ENCODE peak calls at places on chromosomes 2 and 18, in six cellular contexts. N, G, V, T, K and H are unnamed samples.

GRCh38 chr2:127389778-127390435 is 2.1 kb upstream of the MAP3K2 start:
- DNase-seq in N (peak; percentile 41), V (peak; percentile 58), G (no peak), K (no peak), T (no peak), H (no peak)

GRCh38 chr2:33215299-33215698 is 261.1 kb upstream of the RASGRP3 start:
- DNase-seq in K (peak; percentile 17), G (no peak), V (no peak), T (no peak), N (peak; percentile 56), H (peak; percentile 83)

GRCh38 chr2:26536371-26537068 is 58.6 kb upstream of the OTOF start:
- DNase-seq in G (no peak), N (peak; percentile 23), V (no peak), T (no peak), K (no peak), H (no peak)

GRCh38 chr2:12201369-12201768 is 454.9 kb downstream of the LPIN1 start:
- DNase-seq in T (no peak), K (no peak), N (no peak), G (no peak), V (no peak), H (no peak)

GRCh38 chr2:69565431-69565839 is 78.1 kb downstream of the AAK1 start:
- DNase-seq in T (no peak), N (peak; percentile 95), V (peak; percentile 57), G (peak; percentile 76), K (peak; percentile 91), H (peak; percentile 53)

GRCh38 chr18:35618703-35619102 is 37.2 kb downstream of the GALNT1 start:
- DNase-seq in G (no peak), K (no peak), V (no peak), N (peak; percentile 53), T (no peak), H (no peak)

GRCh38 chr2:179460530-179460929 is 195.9 kb upstream of the SESTD1 start:
- DNase-seq in N (no peak), V (no peak), K (no peak), T (peak; percentile 95), G (no peak), H (peak; percentile 87)

GRCh38 chr2:113823729-113824595 is 65.9 kb upstream of the ACTR3 start:
- DNase-seq in K (no peak), N (no peak), T (no peak), V (no peak), G (no peak), H (no peak)

GRCh38 chr2:143261986-143262784 is 133.0 kb downstream of the ARHGAP15 start:
- DNase-seq in G (no peak), V (no peak), T (no peak), K (no peak), N (no peak), H (no peak)

GRCh38 chr2:221289846-221290245 is 282.3 kb downstream of the EPHA4 start:
- DNase-seq in G (no peak), V (no peak), N (no peak), K (no peak), T (no peak), H (no peak)

GRCh38 chr2:146940016-146940685 is 904.7 kb upstream of the ACVR2A start:
- DNase-seq in G (no peak), N (no peak), K (no peak), V (no peak), T (no peak), H (no peak)

GRCh38 chr18:32167980-32168379 is 21.9 kb upstream of the MEP1B start:
- DNase-seq in N (no peak), V (no peak), K (no peak), T (no peak), G (no peak), H (peak; percentile 35)

GRCh38 chr2:20091305-20091991 is 40.0 kb upstream of the LAPTM4A start:
- DNase-seq in G (no peak), N (no peak), V (peak; percentile 9), T (peak; percentile 72), K (no peak), H (peak; percentile 71)

GRCh38 chr2:119449526-119449925 is 17.9 kb downstream of the TMEM37 start:
- DNase-seq in T (no peak), K (no peak), V (no peak), G (no peak), N (no peak), H (peak; percentile 30)

GRCh38 chr2:134365356-134365755 is 111.5 kb downstream of the MGAT5 start:
- DNase-seq in V (no peak), G (no peak), T (no peak), N (peak; percentile 62), K (peak; percentile 24), H (peak; percentile 16)

GRCh38 chr2:159246325-159246988 is 40.0 kb downstream of the WDSUB1 start:
- DNase-seq in K (no peak), G (no peak), N (no peak), V (no peak), T (no peak), H (no peak)

GRCh38 chr2:167862787-167863186 is 384.6 kb downstream of the STK39 start:
- DNase-seq in G (no peak), N (no peak), T (peak; percentile 84), V (no peak), K (no peak), H (peak; percentile 21)

GRCh38 chr2:214881647-214882205 is 72.2 kb upstream of the BARD1 start:
- DNase-seq in G (no peak), K (no peak), T (no peak), N (no peak), V (no peak), H (peak; percentile 8)

GRCh38 chr2:43824512-43824911 is 14.1 kb downstream of the ABCG5 start:
- DNase-seq in V (no peak), K (no peak), T (no peak), G (no peak), N (no peak), H (no peak)

GRCh38 chr2:189517847-189518535 is 62.6 kb downstream of the SLC40A1 start:
- DNase-seq in V (no peak), N (no peak), T (peak; percentile 4), G (no peak), K (no peak), H (no peak)

GRCh38 chr2:16640867-16641266 is 24.8 kb downstream of the CYRIA start:
- DNase-seq in T (no peak), K (no peak), V (no peak), N (no peak), G (no peak), H (no peak)

GRCh38 chr2:100125641-100126040 is 16.7 kb downstream of the AFF3 start:
- DNase-seq in V (no peak), K (no peak), N (peak; percentile 41), G (no peak), T (no peak), H (no peak)

GRCh38 chr2:165558832-165559231 is 89.3 kb downstream of the CSRNP3 start:
- DNase-seq in G (no peak), V (no peak), N (no peak), K (no peak), T (no peak), H (no peak)

GRCh38 chr2:218992703-218993344 is 398 bp downstream of the CRYBA2 start:
- DNase-seq in T (no peak), N (peak; percentile 73), G (no peak), V (no peak), K (no peak), H (no peak)

GRCh38 chr18:79687806-79688205 is 8.2 kb downstream of the CTDP1 start:
- DNase-seq in N (peak; percentile 26), G (no peak), T (peak; percentile 48), K (no peak), V (no peak), H (peak; percentile 47)

GRCh38 chr2:84875213-84875560 is 5.7 kb downstream of the TRABD2A start:
- DNase-seq in G (no peak), N (peak; percentile 30), K (no peak), V (no peak), T (no peak), H (no peak)

GRCh38 chr2:84866121-84866520 is 14.8 kb downstream of the TRABD2A start:
- DNase-seq in K (no peak), G (no peak), T (no peak), V (no peak), N (no peak), H (no peak)

GRCh38 chr2:84873350-84873749 is 7.5 kb downstream of the TRABD2A start:
- DNase-seq in T (no peak), V (no peak), N (peak; percentile 6), K (no peak), G (no peak), H (no peak)

GRCh38 chr2:84874381-84875212 is 6.3 kb downstream of the TRABD2A start:
- DNase-seq in G (no peak), V (no peak), T (no peak), N (peak; percentile 13), K (no peak), H (no peak)

GRCh38 chr2:84870306-84870705 is 10.6 kb downstream of the TRABD2A start:
- DNase-seq in N (peak; percentile 54), K (no peak), T (no peak), V (no peak), G (no peak), H (no peak)
- TF ChIP-seq CTCF in N (peak; percentile 46), K (no peak), T (no peak), V (no peak), G (no peak), H (no peak)

DNA sequence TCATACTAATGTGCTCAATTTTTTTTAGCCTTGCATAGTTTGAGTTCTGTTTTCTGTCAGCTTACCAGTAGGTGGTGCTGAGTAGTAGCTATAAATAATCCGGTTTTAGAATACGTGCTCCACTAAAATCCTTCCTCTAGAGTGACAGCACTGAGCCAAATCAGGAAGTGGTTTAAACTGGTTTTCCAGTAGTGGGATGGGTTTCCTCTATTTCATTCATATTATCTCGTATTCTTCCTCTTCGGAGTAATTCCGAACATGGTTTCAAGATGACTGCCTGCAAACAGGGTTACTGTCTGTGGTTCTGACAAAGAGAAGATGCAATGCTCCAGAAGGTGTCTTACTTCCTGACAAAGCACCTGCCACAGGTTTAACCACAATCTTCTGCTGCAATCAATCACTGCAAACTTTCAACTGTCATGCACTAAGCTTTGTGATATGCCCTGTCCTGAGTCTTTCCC is 496.9 kb upstream of the VRK2 start:
- DNase-seq in N (no peak), V (no peak), T (no peak), K (no peak), G (no peak), H (peak; percentile 31)
- TF ChIP-seq CTCF in N (peak; percentile 78), V (no peak), T (peak; percentile 41), K (no peak), G (peak; percentile 61), H (peak; percentile 45)

DNA sequence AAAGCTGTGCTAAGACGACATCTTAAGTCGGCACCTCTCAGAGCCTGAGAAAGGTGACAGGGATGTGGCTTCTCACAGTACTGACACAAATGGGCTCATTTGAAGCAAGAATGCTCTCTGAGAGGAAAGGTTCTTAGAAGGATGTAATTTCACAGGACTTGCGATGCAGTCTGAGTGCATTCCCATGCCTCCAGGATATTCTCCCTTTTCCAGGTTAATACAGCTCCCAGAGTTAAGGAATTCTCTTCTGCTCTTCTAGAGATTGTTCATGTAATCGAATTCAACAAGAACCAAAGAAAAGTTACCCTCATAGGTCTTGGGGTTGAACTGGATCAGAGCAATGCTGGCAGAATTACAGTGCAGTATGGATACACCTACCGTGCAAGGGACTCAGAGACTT is 131.0 kb downstream of the GALR1 start:
- DNase-seq in N (no peak), G (no peak), K (no peak), T (no peak), V (no peak), H (no peak)
- TF ChIP-seq CTCF in N (no peak), G (no peak), K (no peak), T (no peak), V (no peak), H (no peak)

GRCh38 chr2:72442270-72442669 is 294.6 kb upstream of the CYP26B1 start:
- DNase-seq in N (no peak), K (no peak), G (no peak), T (no peak), V (no peak), H (no peak)

GRCh38 chr2:72439892-72440291 is 292.2 kb upstream of the CYP26B1 start:
- DNase-seq in T (no peak), V (no peak), K (no peak), G (no peak), N (no peak), H (no peak)

GRCh38 chr2:72438364-72438763 is 290.7 kb upstream of the CYP26B1 start:
- DNase-seq in K (no peak), G (no peak), N (no peak), V (no peak), T (no peak), H (no peak)
- TF ChIP-seq CTCF in K (no peak), G (no peak), N (no peak), V (no peak), T (no peak), H (no peak)